ENCODE peak calls at places on chromosomes 1 and 21, in ten cellular contexts. M is T-cell, X is body of pancreas, R is PC-3, S is NAMALWA, T is NCI-H510A, G is choroid plexus epithelial cell, A is M059J, P is HT-29, F is HEK293T. K is an unnamed sample.

GRCh38 chr1:10530756-10531155 is 56.0 kb downstream of the PEX14 start:
- DNase-seq in P (no peak), F (no peak), A (peak), X (no peak), T (no peak), G (peak), R (no peak), M (no peak), S (no peak), K (no peak)

GRCh38 chr21:44382536-44382935 is 29.1 kb downstream of the TRPM2 start:
- DNase-seq in A (no peak), M (peak), F (no peak), G (no peak), T (no peak), P (no peak), X (no peak), S (no peak), R (no peak), K (no peak)

GRCh38 chr21:44289381-44290010 is 3.8 kb downstream of the AIRE start:
- DNase-seq in M (no peak), S (no peak), G (no peak), A (no peak), R (no peak), F (no peak), X (no peak), T (no peak), P (no peak), K (no peak)

GRCh38 chr1:234176000-234176399 is 197.3 kb upstream of the COA6 start:
- DNase-seq in T (no peak), X (no peak), R (no peak), F (no peak), A (no peak), M (no peak), S (no peak), G (no peak), P (no peak), K (no peak)

GRCh38 chr1:199861020-199861795 is 166.3 kb upstream of the NR5A2 start:
- DNase-seq in M (no peak), F (no peak), G (no peak), P (no peak), T (no peak), S (no peak), A (peak), X (no peak), R (no peak), K (no peak)

GRCh38 chr1:47968489-47968888 is 28.7 kb downstream of the TRABD2B start:
- DNase-seq in P (no peak), R (no peak), F (no peak), S (no peak), G (no peak), X (no peak), T (no peak), A (no peak), M (no peak), K (no peak)

GRCh38 chr1:67189953-67190352 is 23.7 kb downstream of the IL23R start:
- DNase-seq in A (no peak), M (no peak), R (no peak), P (no peak), F (no peak), G (no peak), X (no peak), T (no peak), S (no peak), K (no peak)

GRCh38 chr1:76942549-76942948 is 75.3 kb downstream of the ST6GALNAC5 start:
- DNase-seq in A (peak), R (no peak), S (no peak), P (no peak), X (no peak), T (no peak), F (no peak), G (peak), M (no peak), K (no peak)

GRCh38 chr1:81135524-81135923 is 665.2 kb upstream of the ADGRL2 start:
- DNase-seq in T (no peak), S (no peak), P (no peak), R (no peak), X (no peak), F (no peak), G (no peak), A (no peak), M (no peak), K (no peak)

GRCh38 chr21:42319368-42319767 is 4.2 kb upstream of the TFF3 start:
- DNase-seq in R (no peak), T (no peak), F (no peak), S (peak), X (no peak), G (no peak), P (no peak), A (no peak), M (no peak), K (peak)

GRCh38 chr1:8348777-8349472 is 31.0 kb downstream of the SLC45A1 start:
- DNase-seq in F (peak), M (peak), R (peak), T (peak), P (peak), A (peak), S (peak), X (peak), G (peak), K (peak)

GRCh38 chr1:6612641-6613360 is 730 bp upstream of the PHF13 start:
- DNase-seq in T (peak), G (peak), P (peak), S (peak), X (peak), F (peak), R (peak), A (peak), M (no peak), K (peak)

GRCh38 chr1:226820935-226821718 is 49.3 kb upstream of the PSEN2 start:
- DNase-seq in G (peak), T (no peak), P (no peak), F (peak), X (peak), S (no peak), M (no peak), R (peak), A (peak), K (peak)

GRCh38 chr1:162633327-162633762 is 1.1 kb downstream of the DDR2 start:
- DNase-seq in G (peak), M (no peak), T (no peak), R (no peak), S (no peak), F (peak), P (no peak), A (peak), X (no peak), K (no peak)

GRCh38 chr21:37642493-37642892 is 273.8 kb downstream of the KCNJ6 start:
- DNase-seq in X (peak), G (peak), T (peak), F (peak), M (no peak), A (peak), P (peak), S (peak), R (peak), K (no peak)

K was measured in MV-4-11.